ENCODE peak calls at places on chromosome 17, in five cellular contexts. W, L, F, Z and R are unnamed samples.
A peak's percentile ranks its signal among the peaks of the same experiment; 100 is the strongest.

GRCh38 chr17:79027274-79027924 is 3.4 kb downstream of the C1QTNF1 start:
- DNase-seq in W (no peak), L (no peak), F (no peak), Z (no peak), R (no peak)

GRCh38 chr17:15649861-15650391 is 30.4 kb upstream of the FBXW10B start:
- DNase-seq in W (no peak), L (no peak), F (no peak), Z (no peak), R (no peak)

GRCh38 chr17:67401598-67402504 is 24.8 kb downstream of the PITPNC1 start:
- DNase-seq in W (peak; percentile 93), L (no peak), F (no peak), Z (no peak), R (no peak)

GRCh38 chr17:4583796-4584124 is 569 bp upstream of the SMTNL2 start:
- DNase-seq in W (no peak), L (no peak), F (no peak), Z (no peak), R (peak; percentile 16)

GRCh38 chr17:76627510-76627909 is 16.0 kb downstream of the ST6GALNAC1 start:
- DNase-seq in W (no peak), L (no peak), F (no peak), Z (no peak), R (no peak)

GRCh38 chr17:69625449-69625848 is 211.0 kb downstream of the MAP2K6 start:
- DNase-seq in W (no peak), L (no peak), F (no peak), Z (no peak), R (no peak)

GRCh38 chr17:77258638-77259037 is 117.9 kb downstream of the SEC14L1 start:
- DNase-seq in W (no peak), L (no peak), F (no peak), Z (no peak), R (no peak)

GRCh38 chr17:1870592-1870991 is 40.8 kb downstream of the RPA1 start:
- DNase-seq in W (no peak), L (no peak), F (no peak), Z (no peak), R (peak; percentile 89)

GRCh38 chr17:77556408-77557068 is 402.0 kb upstream of the TNRC6C start:
- DNase-seq in W (no peak), L (no peak), F (no peak), Z (no peak), R (no peak)

GRCh38 chr17:42323268-42323773 is 35.0 kb downstream of the STAT5A start:
- DNase-seq in W (no peak), L (no peak), F (no peak), Z (no peak), R (no peak)

GRCh38 chr17:41061969-41062368 is 2.1 kb upstream of the KRTAP2-3 start:
- DNase-seq in W (no peak), L (no peak), F (peak; percentile 86), Z (peak; percentile 89), R (no peak)

GRCh38 chr17:29347831-29348281 is 42.3 kb upstream of the TAOK1 start:
- DNase-seq in W (no peak), L (no peak), F (no peak), Z (peak; percentile 12), R (no peak)

GRCh38 chr17:45429338-45430005 is 3.2 kb downstream of the ARHGAP27 start:
- DNase-seq in W (no peak), L (no peak), F (no peak), Z (no peak), R (no peak)

GRCh38 chr17:19404264-19404663 is 6.8 kb upstream of the RNF112 start:
- DNase-seq in W (no peak), L (no peak), F (no peak), Z (no peak), R (no peak)

GRCh38 chr17:76840884-76841775 is 27.1 kb upstream of the MGAT5B start:
- DNase-seq in W (no peak), L (no peak), F (no peak), Z (no peak), R (no peak)

GRCh38 chr17:39196820-39197331 is 593 bp downstream of the CACNB1 start:
- DNase-seq in W (no peak), L (no peak), F (no peak), Z (no peak), R (no peak)

GRCh38 chr17:39196191-39196819 is 1.2 kb downstream of the CACNB1 start:
- DNase-seq in W (no peak), L (no peak), F (no peak), Z (no peak), R (no peak)

GRCh38 chr17:39194089-39194984 is 3.1 kb downstream of the CACNB1 start:
- DNase-seq in W (peak; percentile 57), L (peak; percentile 54), F (no peak), Z (peak; percentile 69), R (no peak)

GRCh38 chr17:39194985-39195524 is 2.4 kb downstream of the CACNB1 start:
- DNase-seq in W (no peak), L (no peak), F (no peak), Z (no peak), R (no peak)

GRCh38 chr17:39195568-39196160 is 1.8 kb downstream of the CACNB1 start:
- DNase-seq in W (no peak), L (no peak), F (no peak), Z (no peak), R (no peak)
- H3K4me3 ChIP-seq in W (no peak overlapping the region), L (peak overlapping the region; percentile 82), F (peak overlapping the region; percentile 80), Z (peak overlapping the region; percentile 79), R (no peak overlapping the region)

GRCh38 chr17:82407255-82407654 is 10.9 kb upstream of the HEXD start:
- DNase-seq in W (no peak), L (no peak), F (no peak), Z (no peak), R (no peak)
- H3K4me3 ChIP-seq in W (no peak overlapping the region), L (no peak overlapping the region), F (no peak overlapping the region), Z (no peak overlapping the region), R (no peak overlapping the region)

GRCh38 chr17:64412944-64413381 is 22.3 kb upstream of the PECAM1 start:
- DNase-seq in W (no peak), L (no peak), F (no peak), Z (no peak), R (no peak)

GRCh38 chr17:64413505-64413904 is 22.8 kb upstream of the PECAM1 start:
- DNase-seq in W (no peak), L (no peak), F (no peak), Z (no peak), R (no peak)

GRCh38 chr17:64406321-64407200 is 15.9 kb upstream of the PECAM1 start:
- DNase-seq in W (no peak), L (no peak), F (no peak), Z (no peak), R (peak; percentile 40)

GRCh38 chr17:64410750-64411490 is 20.3 kb upstream of the PECAM1 start:
- DNase-seq in W (no peak), L (no peak), F (no peak), Z (no peak), R (no peak)

GRCh38 chr17:64411999-64412771 is 21.5 kb upstream of the PECAM1 start:
- DNase-seq in W (peak; percentile 57), L (no peak), F (no peak), Z (peak; percentile 10), R (no peak)
- H3K4me3 ChIP-seq in W (peak overlapping the region; percentile 23), L (peak overlapping the region; percentile 60), F (no peak overlapping the region), Z (no peak overlapping the region), R (peak overlapping the region; percentile 22)

DNA sequence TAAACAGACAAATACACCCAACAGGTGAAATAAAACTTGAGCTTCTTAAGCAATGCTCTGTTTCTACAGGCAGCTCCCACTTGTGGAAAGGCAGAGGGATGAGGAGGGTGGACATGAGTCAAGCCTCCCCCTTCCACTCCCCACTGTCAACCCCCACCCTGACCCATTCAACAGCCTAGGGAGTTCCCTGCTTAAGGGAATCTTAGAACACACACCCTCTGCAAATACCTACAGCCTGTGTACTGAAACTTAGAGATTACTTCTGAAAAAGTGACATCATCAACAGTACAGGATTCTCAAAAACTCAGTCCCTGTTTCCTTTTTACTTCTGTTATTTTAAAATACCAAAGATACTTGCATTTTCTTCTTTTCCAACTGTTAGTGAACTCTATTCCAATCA is 345.4 kb downstream of the SOX9 start:
- DNase-seq in W (no peak), L (no peak), F (no peak), Z (peak; percentile 55), R (no peak)
- H3K4me3 ChIP-seq in W (no peak overlapping the region), L (no peak overlapping the region), F (peak overlapping the region; percentile 41), Z (no peak overlapping the region), R (no peak overlapping the region)

DNA sequence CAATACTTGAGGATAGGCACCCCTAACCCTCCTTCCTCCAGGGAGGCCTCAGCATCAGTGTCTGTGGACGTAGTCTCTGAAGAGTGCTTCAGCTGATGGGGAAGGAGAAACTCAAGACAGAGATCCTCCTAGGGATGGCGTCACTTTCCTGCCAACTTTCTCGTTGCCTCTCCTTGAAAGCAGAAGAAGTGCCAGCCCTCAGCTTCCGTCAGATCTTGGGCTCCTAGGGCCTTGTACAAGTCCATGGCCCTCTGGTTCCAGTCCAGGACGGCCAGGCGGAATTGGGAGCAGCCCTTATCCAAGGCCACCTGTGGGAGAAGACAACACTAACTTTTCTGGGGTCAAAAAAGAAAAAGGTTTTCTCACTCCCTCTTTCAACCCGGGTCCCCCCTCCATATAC is 1.3 kb downstream of the SAT2 start:
- DNase-seq in W (no peak), L (no peak), F (no peak), Z (no peak), R (no peak)
- H3K4me3 ChIP-seq in W (no peak overlapping the region), L (no peak overlapping the region), F (peak overlapping the region; percentile 86), Z (peak overlapping the region; percentile 93), R (no peak overlapping the region)

GRCh38 chr17:10196384-10196783 is 2.0 kb downstream of the GAS7 start:
- DNase-seq in W (no peak), L (no peak), F (no peak), Z (no peak), R (no peak)
- H3K4me3 ChIP-seq in W (no peak overlapping the region), L (no peak overlapping the region), F (no peak overlapping the region), Z (no peak overlapping the region), R (no peak overlapping the region)

GRCh38 chr17:8292639-8293395 is 2.4 kb downstream of the SLC25A35 start:
- DNase-seq in W (no peak), L (no peak), F (no peak), Z (no peak), R (no peak)
- H3K4me3 ChIP-seq in W (no peak overlapping the region), L (no peak overlapping the region), F (no peak overlapping the region), Z (no peak overlapping the region), R (no peak overlapping the region)

GRCh38 chr17:75087182-75087557 is 584 bp upstream of the SLC16A5 start:
- DNase-seq in W (no peak), L (no peak), F (no peak), Z (no peak), R (no peak)

GRCh38 chr17:75088902-75089417 is 1.2 kb downstream of the SLC16A5 start:
- DNase-seq in W (no peak), L (no peak), F (no peak), Z (no peak), R (no peak)

GRCh38 chr17:75088465-75088895 is 726 bp downstream of the SLC16A5 start:
- DNase-seq in W (no peak), L (no peak), F (no peak), Z (no peak), R (no peak)

GRCh38 chr17:75086496-75087181 is 1.1 kb upstream of the SLC16A5 start:
- DNase-seq in W (no peak), L (no peak), F (no peak), Z (no peak), R (no peak)

GRCh38 chr17:75087558-75088453 is at the start of gene SLC16A5:
- DNase-seq in W (no peak), L (no peak), F (no peak), Z (peak; percentile 88), R (no peak)
- H3K4me3 ChIP-seq in W (no peak within 1 kb of the TSS), L (peak within 1 kb of the TSS; percentile 75), F (peak within 1 kb of the TSS; percentile 61), Z (peak within 1 kb of the TSS; percentile 64), R (no peak within 1 kb of the TSS)